ENCODE peak calls at places on chromosomes 2 and 18, in four cellular contexts. R is NCI-H2171 treated with DMSO at 0.1 percent for 48 hours, T is hepatic stellate cell, V is IMR-90. D is an unnamed sample.

GRCh38 chr2:57528499-57528898 is 518.1 kb upstream of the VRK2 start:
- DNase-seq in R (no peak), T (no peak), V (no peak), D (no peak)

GRCh38 chr2:127957240-127957639 is 70.6 kb downstream of the SAP130 start:
- DNase-seq in R (no peak), T (no peak), V (no peak), D (no peak)

GRCh38 chr2:197498937-197499593 is 575 bp downstream of the HSPD1 start:
- DNase-seq in R (peak; percentile 24), T (peak; percentile 44), V (peak; percentile 42), D (peak; percentile 55)

GRCh38 chr2:888211-888801 is 62.3 kb upstream of the SNTG2 start:
- DNase-seq in R (no peak), T (no peak), V (no peak), D (no peak)

GRCh38 chr18:57833441-57834101 is 30.5 kb upstream of the ATP8B1 start:
- DNase-seq in R (no peak), T (peak; percentile 49), V (peak; percentile 57), D (no peak)

GRCh38 chr2:112152476-112153178 is 14.4 kb downstream of the FBLN7 start:
- DNase-seq in R (no peak), T (no peak), V (no peak), D (no peak)

GRCh38 chr2:55364189-55365055 is 55.2 kb downstream of the CCDC88A start:
- DNase-seq in R (no peak), T (peak; percentile 62), V (peak; percentile 98), D (no peak)

GRCh38 chr2:129708221-129708967 is 271.1 kb upstream of the RAB6C start:
- DNase-seq in R (no peak), T (no peak), V (no peak), D (no peak)

GRCh38 chr2:115491394-115491793 is 1049.0 kb downstream of the DPP10 start:
- DNase-seq in R (no peak), T (no peak), V (no peak), D (no peak)

GRCh38 chr2:107064750-107065149 is 178.8 kb upstream of the ST6GAL2 start:
- DNase-seq in R (no peak), T (no peak), V (no peak), D (no peak)

GRCh38 chr2:179842498-179843153 is 18.8 kb downstream of the ZNF385B start:
- DNase-seq in R (peak; percentile 42), T (no peak), V (no peak), D (peak; percentile 37)

GRCh38 chr2:138223321-138223720 is 259.0 kb downstream of the HNMT start:
- DNase-seq in R (no peak), T (no peak), V (no peak), D (no peak)

GRCh38 chr2:71592181-71592711 is 138.9 kb downstream of the DYSF start:
- DNase-seq in R (no peak), T (no peak), V (no peak), D (no peak)

GRCh38 chr2:101463885-101464653 is 10.8 kb downstream of the RFX8 start:
- DNase-seq in R (no peak), T (peak; percentile 60), V (peak; percentile 92), D (peak; percentile 55)

GRCh38 chr2:235698028-235698427 is 204.2 kb downstream of the AGAP1 start:
- DNase-seq in R (peak; percentile 20), T (no peak), V (peak; percentile 9), D (no peak)

GRCh38 chr2:33021542-33022259 is 74.9 kb downstream of the LTBP1 start:
- DNase-seq in R (no peak), T (peak; percentile 34), V (peak; percentile 90), D (peak; percentile 12)

GRCh38 chr2:238104521-238105311 is 4.6 kb downstream of the ESPNL start:
- DNase-seq in R (no peak), T (no peak), V (no peak), D (no peak)

GRCh38 chr18:13611058-13611615 is 115.2 kb downstream of the FAM210A start:
- DNase-seq in R (no peak), T (peak; percentile 40), V (peak; percentile 13), D (peak; percentile 43)

GRCh38 chr18:36152781-36153180 is 23.1 kb downstream of the ELP2 start:
- DNase-seq in R (no peak), T (no peak), V (peak; percentile 15), D (no peak)

GRCh38 chr2:190469770-190470169 is 61.6 kb downstream of the MFSD6 start:
- DNase-seq in R (peak; percentile 92), T (peak; percentile 19), V (peak; percentile 55), D (peak; percentile 77)

GRCh38 chr2:14234911-14235310 is 397.6 kb upstream of the LRATD1 start:
- DNase-seq in R (no peak), T (no peak), V (no peak), D (no peak)

GRCh38 chr2:49834433-49834832 is 680.1 kb upstream of the FSHR start:
- DNase-seq in R (no peak), T (no peak), V (no peak), D (no peak)

GRCh38 chr18:36461551-36461987 is 164.1 kb downstream of the FHOD3 start:
- DNase-seq in R (no peak), T (no peak), V (no peak), D (no peak)

GRCh38 chr2:145287686-145288085 is 767.8 kb upstream of the ZEB2 start:
- DNase-seq in R (no peak), T (no peak), V (no peak), D (no peak)

GRCh38 chr18:2656237-2657042 is 914 bp downstream of the SMCHD1 start:
- DNase-seq in R (peak; percentile 19), T (peak; percentile 46), V (peak; percentile 31), D (peak; percentile 67)

GRCh38 chr2:105926960-105927678 is 182.4 kb downstream of the NCK2 start:
- DNase-seq in R (no peak), T (no peak), V (no peak), D (no peak)

GRCh38 chr2:26193578-26194231 is 20.8 kb downstream of the GAREM2 start:
- DNase-seq in R (no peak), T (no peak), V (peak; percentile 62), D (no peak)

GRCh38 chr18:21369146-21369545 is 127.1 kb downstream of the GREB1L start:
- DNase-seq in R (no peak), T (no peak), V (no peak), D (no peak)

GRCh38 chr2:31428001-31428418 is 13.5 kb upstream of the XDH start:
- DNase-seq in R (no peak), T (peak; percentile 16), V (peak; percentile 20), D (no peak)

GRCh38 chr2:224025874-224026273 is 13.2 kb downstream of the SERPINE2 start:
- DNase-seq in R (no peak), T (no peak), V (no peak), D (peak; percentile 98)

D was measured in KBM-7.